ENCODE peak calls at places on chromosomes 2 and 18, in six cellular contexts. T, B, F, S, K and Y are unnamed samples.

GRCh38 chr2:166468124-166469024 is 25.7 kb downstream of the SCN7A start:
- DNase-seq in B (no peak), S (no peak), K (no peak), T (no peak), F (no peak), Y (no peak)

GRCh38 chr18:49510393-49511115 is 23.5 kb upstream of the C18orf32 start:
- DNase-seq in S (no peak), K (no peak), T (peak; percentile 40), F (no peak), B (peak; percentile 53), Y (peak; percentile 50)

GRCh38 chr2:238106339-238106697 is 6.2 kb downstream of the ESPNL start:
- DNase-seq in T (no peak), K (no peak), F (no peak), S (no peak), B (peak; percentile 41), Y (no peak)

GRCh38 chr2:14907014-14907612 is 274.6 kb downstream of the LRATD1 start:
- DNase-seq in F (peak; percentile 13), S (no peak), T (no peak), B (no peak), K (no peak), Y (peak; percentile 19)

GRCh38 chr2:99865818-99866676 is 276.3 kb downstream of the AFF3 start:
- DNase-seq in F (no peak), K (no peak), T (no peak), S (no peak), B (no peak), Y (no peak)

GRCh38 chr2:187684181-187684580 is 129.9 kb upstream of the TFPI start:
- DNase-seq in S (no peak), K (no peak), F (no peak), T (no peak), B (no peak), Y (no peak)

GRCh38 chr2:215693269-215693998 is 257.6 kb upstream of the FN1 start:
- DNase-seq in T (no peak), K (no peak), S (no peak), F (peak; percentile 93), B (no peak), Y (no peak)

GRCh38 chr2:205889073-205889472 is 196.9 kb downstream of the INO80D start:
- DNase-seq in F (no peak), B (no peak), K (no peak), S (no peak), T (no peak), Y (no peak)

GRCh38 chr2:215861607-215862033 is 151.7 kb downstream of the MREG start:
- DNase-seq in K (no peak), B (no peak), S (no peak), T (no peak), F (no peak), Y (no peak)

GRCh38 chr2:204453730-204454167 is 91.5 kb upstream of the PARD3B start:
- DNase-seq in S (no peak), F (no peak), K (no peak), B (peak; percentile 10), T (no peak), Y (peak; percentile 32)

GRCh38 chr2:239940861-239941570 is 84.1 kb downstream of the NDUFA10 start:
- DNase-seq in F (no peak), B (no peak), T (no peak), K (no peak), S (no peak), Y (no peak)

GRCh38 chr18:77910347-77910746 is 660.7 kb downstream of the GALR1 start:
- DNase-seq in T (no peak), B (no peak), S (no peak), F (no peak), K (no peak), Y (no peak)

GRCh38 chr2:233075966-233076339 is 15.8 kb downstream of the INPP5D start:
- DNase-seq in B (no peak), S (peak; percentile 82), K (no peak), T (no peak), F (no peak), Y (no peak)

GRCh38 chr18:4455113-4455811 is at the start of gene DLGAP1:
- DNase-seq in S (no peak), B (peak; percentile 83), T (no peak), K (peak; percentile 51), F (peak; percentile 1), Y (peak; percentile 20)

GRCh38 chr2:23617167-23617787 is 232.3 kb downstream of the KLHL29 start:
- DNase-seq in K (no peak), T (no peak), F (no peak), B (no peak), S (no peak), Y (no peak)

GRCh38 chr18:56085561-56085960 is 497.6 kb upstream of the TCF4 start:
- DNase-seq in T (no peak), F (no peak), B (no peak), K (no peak), S (no peak), Y (no peak)

GRCh38 chr2:42902939-42903709 is 110.7 kb upstream of the HAAO start:
- DNase-seq in T (no peak), K (no peak), S (no peak), F (no peak), B (no peak), Y (no peak)

GRCh38 chr18:76803814-76804213 is 18.5 kb upstream of the ZNF236 start:
- DNase-seq in S (peak; percentile 51), F (peak; percentile 44), T (peak; percentile 45), B (peak; percentile 79), K (no peak), Y (peak; percentile 57)

GRCh38 chr2:35503311-35503710 is 852.3 kb upstream of the CRIM1 start:
- DNase-seq in S (no peak), K (no peak), T (no peak), F (no peak), B (no peak), Y (no peak)

GRCh38 chr2:37671013-37671815 is at the start of gene CDC42EP3:
- DNase-seq in K (no peak), S (no peak), B (peak; percentile 74), F (no peak), T (peak; percentile 86), Y (peak; percentile 67)

GRCh38 chr2:102331311-102331980 is 20.1 kb downstream of the IL1RL1 start:
- DNase-seq in S (no peak), B (no peak), F (no peak), T (no peak), K (no peak), Y (no peak)

GRCh38 chr2:198309673-198310280 is 505.4 kb downstream of the PLCL1 start:
- DNase-seq in F (peak; percentile 42), B (peak; percentile 53), T (peak; percentile 61), S (no peak), K (no peak), Y (peak; percentile 67)

GRCh38 chr2:8679827-8680731 is 1.8 kb upstream of the ID2 start:
- DNase-seq in F (peak; percentile 98), S (no peak), B (no peak), T (no peak), K (no peak), Y (no peak)

GRCh38 chr2:23524261-23524706 is 139.3 kb downstream of the KLHL29 start:
- DNase-seq in K (no peak), B (no peak), S (no peak), T (no peak), F (no peak), Y (no peak)

GRCh38 chr18:22499421-22499820 is 81.7 kb upstream of the CTAGE1 start:
- DNase-seq in K (no peak), B (no peak), S (no peak), T (no peak), F (no peak), Y (no peak)

GRCh38 chr2:124908411-124908810 is 883.3 kb downstream of the CNTNAP5 start:
- DNase-seq in K (no peak), T (no peak), S (no peak), B (no peak), F (no peak), Y (no peak)

GRCh38 chr2:10412380-10412779 is 35.7 kb downstream of the ODC1 start:
- DNase-seq in F (peak; percentile 61), K (no peak), B (peak; percentile 68), T (peak; percentile 80), S (no peak), Y (peak; percentile 65)

DNA sequence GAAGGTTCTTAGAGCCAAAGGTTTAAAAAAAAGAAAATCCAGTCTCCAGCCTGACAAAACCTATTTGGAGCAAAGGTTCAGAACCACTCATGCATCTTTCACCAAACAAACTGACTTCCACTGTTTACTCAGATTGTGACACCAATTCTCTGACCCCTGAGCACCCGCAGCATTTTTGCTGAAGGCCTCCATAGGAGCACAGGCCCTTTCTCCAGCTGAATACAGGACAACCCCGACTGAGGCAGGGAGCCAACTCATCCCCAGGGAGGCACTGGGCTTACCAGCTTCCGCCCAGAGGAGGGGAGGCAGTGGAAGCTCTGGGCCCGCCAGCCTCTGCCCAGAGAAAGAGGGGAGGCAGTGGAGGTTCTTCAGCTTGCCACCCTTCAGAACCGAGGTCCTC is 51.0 kb upstream of the CNGA3 start:
- DNase-seq in B (no peak), S (no peak), F (peak; percentile 59), T (no peak), K (no peak), Y (no peak)
- TF ChIP-seq SP1 in B (no peak), S (no peak), F (no peak), T (no peak), K (no peak), Y (no peak)

DNA sequence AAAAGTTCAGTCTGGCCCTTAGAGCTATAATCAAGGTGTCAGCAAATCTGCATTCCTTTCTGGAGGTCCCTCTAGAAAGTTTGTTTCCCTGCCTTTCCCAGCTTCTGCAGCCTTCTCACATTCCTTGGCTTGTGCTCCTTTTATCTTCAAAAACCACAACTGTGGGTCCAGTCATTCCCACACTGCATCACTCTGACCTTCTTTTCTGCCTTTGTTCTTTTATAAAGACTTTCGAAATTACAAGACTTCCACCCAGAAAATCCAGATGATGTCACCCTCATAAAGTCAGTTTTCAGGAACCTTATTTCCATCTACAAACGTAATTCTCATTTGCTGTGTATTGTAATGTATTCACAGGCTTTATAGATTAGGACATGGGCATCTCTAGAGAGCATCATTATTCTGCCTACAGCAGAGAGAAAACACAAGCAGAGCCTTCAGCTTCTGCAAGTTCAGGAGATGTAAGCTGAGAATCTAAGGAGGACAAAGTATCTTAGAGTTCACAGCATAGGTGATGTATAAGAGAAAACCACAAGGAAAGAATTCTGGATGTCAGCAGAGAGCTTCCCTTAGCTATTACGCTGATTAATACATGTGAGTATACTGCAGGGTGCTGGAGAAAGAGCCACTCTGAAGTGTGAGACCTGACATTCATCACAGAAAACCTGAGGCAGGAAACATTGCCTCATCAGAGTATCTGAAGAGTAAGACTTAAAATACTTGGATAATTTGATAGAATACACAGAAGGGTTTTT is 1100.2 kb downstream of the CBLN2 start:
- DNase-seq in S (no peak), F (no peak), T (no peak), B (no peak), K (no peak), Y (no peak)
- TF ChIP-seq SP1 in S (no peak), F (no peak), T (no peak), B (no peak), K (no peak), Y (no peak)

GRCh38 chr2:218896501-218897393 is 16.1 kb downstream of the WNT10A start:
- DNase-seq in B (no peak), F (no peak), K (no peak), S (peak; percentile 84), T (peak; percentile 31), Y (no peak)
- TF ChIP-seq SP1 in B (no peak), F (no peak), K (no peak), S (peak; percentile 92), T (no peak), Y (no peak)

DNA sequence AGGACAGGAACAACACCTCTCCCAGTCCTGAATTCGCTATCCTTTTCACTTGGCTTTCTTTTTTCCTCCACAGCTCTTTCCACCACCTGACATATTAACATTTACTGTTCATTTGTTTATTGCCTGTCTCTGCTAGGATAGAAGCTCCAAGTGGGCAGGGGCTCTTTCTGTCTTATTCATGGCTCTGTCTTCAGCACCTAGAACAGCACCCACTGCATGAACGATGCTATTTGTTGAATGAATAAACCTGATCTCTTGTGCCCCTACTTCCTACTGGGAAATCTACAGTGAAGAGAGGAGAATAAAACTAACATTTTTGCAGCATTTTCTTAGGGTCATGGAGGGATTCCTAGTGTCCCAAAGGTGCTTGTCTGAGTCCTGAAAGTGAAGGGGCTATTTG is 24.4 kb upstream of the GAREM2 start:
- DNase-seq in T (no peak), K (no peak), S (no peak), B (no peak), F (no peak), Y (no peak)
- TF ChIP-seq SP1 in T (no peak), K (no peak), S (no peak), B (no peak), F (no peak), Y (no peak)